ENCODE peak calls at places on chromosomes 7 and 10, in four cellular contexts. O is colonic mucosa, I is uterus, F is fibroblast of lung. Q is an unnamed sample.

GRCh38 chr7:107938448-107939250 is 47.7 kb downstream of the DLD start:
- DNase-seq in I (peak; percentile 65), F (peak; percentile 58), O (no peak), Q (no peak)

GRCh38 chr10:60238408-60239100 is 151.1 kb downstream of the ANK3 start:
- DNase-seq in I (no peak), O (no peak), F (peak; percentile 62), Q (no peak)

GRCh38 chr7:52501696-52502095 is 533.7 kb upstream of the POM121L12 start:
- DNase-seq in I (no peak), O (no peak), F (no peak), Q (no peak)

GRCh38 chr7:130191791-130192190 is 13.4 kb downstream of the TMEM209 start:
- DNase-seq in F (no peak), O (no peak), I (no peak), Q (no peak)

GRCh38 chr10:120765241-120765803 is 85.8 kb upstream of the WDR11 start:
- DNase-seq in I (no peak), F (no peak), O (no peak), Q (no peak)

GRCh38 chr10:60003709-60004191 is 97.4 kb upstream of the CCDC6 start:
- DNase-seq in O (no peak), I (no peak), F (no peak), Q (no peak)

GRCh38 chr10:3393958-3394357 is 221.4 kb upstream of the PITRM1 start:
- DNase-seq in I (no peak), O (no peak), F (peak; percentile 28), Q (no peak)

GRCh38 chr10:32065871-32066270 is 9.6 kb upstream of the KIF5B start:
- DNase-seq in I (no peak), F (peak; percentile 61), O (no peak), Q (no peak)

GRCh38 chr10:133388973-133389818 is 4.8 kb upstream of the MTG1 start:
- DNase-seq in F (no peak), O (no peak), I (peak; percentile 14), Q (no peak)

GRCh38 chr7:131109011-131109756 is 218.5 kb upstream of the MKLN1 start:
- DNase-seq in F (peak; percentile 26), O (no peak), I (no peak), Q (no peak)

GRCh38 chr7:10860516-10860915 is 113.2 kb upstream of the PHF14 start:
- DNase-seq in F (no peak), O (no peak), I (no peak), Q (no peak)

GRCh38 chr10:85544956-85545355 is 821.6 kb downstream of the GRID1 start:
- DNase-seq in F (no peak), O (no peak), I (no peak), Q (no peak)

GRCh38 chr10:74384615-74385213 is 233.7 kb downstream of the ADK start:
- DNase-seq in I (no peak), F (no peak), O (no peak), Q (no peak)

GRCh38 chr10:23081156-23081833 is 14.1 kb upstream of the MSRB2 start:
- DNase-seq in F (peak; percentile 14), O (no peak), I (no peak), Q (no peak)

GRCh38 chr10:34907743-34908425 is 92.8 kb upstream of the PARD3 start:
- DNase-seq in O (no peak), F (no peak), I (no peak), Q (no peak)

GRCh38 chr7:157793973-157794763 is 457.4 kb downstream of the DNAJB6 start:
- DNase-seq in O (no peak), F (no peak), I (no peak), Q (no peak)

GRCh38 chr7:29270979-29271658 is 76.5 kb downstream of the CHN2 start:
- DNase-seq in I (no peak), O (no peak), F (peak; percentile 69), Q (no peak)

GRCh38 chr7:135713836-135714470 is 14.0 kb downstream of the SLC13A4 start:
- DNase-seq in F (peak; percentile 31), I (no peak), O (no peak), Q (no peak)

GRCh38 chr10:48817141-48817540 is 122.5 kb downstream of the LRRC18 start:
- DNase-seq in F (no peak), O (no peak), I (no peak), Q (no peak)

GRCh38 chr7:28891192-28891872 is 66.8 kb downstream of the TRIL start:
- DNase-seq in F (no peak), O (no peak), I (no peak), Q (no peak)

GRCh38 chr7:41029072-41029492 is 673.8 kb downstream of the INHBA start:
- DNase-seq in F (peak; percentile 99), O (no peak), I (no peak), Q (no peak)

GRCh38 chr10:119087271-119087897 is 6.8 kb upstream of the EIF3A start:
- DNase-seq in F (no peak), I (no peak), O (no peak), Q (no peak)

GRCh38 chr7:75876126-75876881 is 2.5 kb upstream of the RHBDD2 start:
- DNase-seq in O (no peak), F (no peak), I (no peak), Q (no peak)

GRCh38 chr10:92931597-92931996 is 83.3 kb downstream of the EXOC6 start:
- DNase-seq in F (no peak), I (no peak), O (no peak), Q (no peak)

GRCh38 chr10:84190621-84191020 is 3.7 kb upstream of the CDHR1 start:
- DNase-seq in F (no peak), O (no peak), I (no peak), Q (no peak)

GRCh38 chr7:157269341-157270059 is 67.3 kb upstream of the DNAJB6 start:
- DNase-seq in O (no peak), I (no peak), F (no peak), Q (no peak)

GRCh38 chr10:19935106-19935505 is 118.9 kb downstream of the PLXDC2 start:
- DNase-seq in O (no peak), F (no peak), I (no peak), Q (no peak)

GRCh38 chr10:110373059-110373458 is 68.3 kb upstream of the SMNDC1 start:
- DNase-seq in I (no peak), F (no peak), O (no peak), Q (no peak)

GRCh38 chr10:1567742-1568495 is 169.4 kb downstream of the ADARB2 start:
- DNase-seq in F (no peak), O (no peak), I (no peak), Q (no peak)

GRCh38 chr10:30671011-30671616 is 41.6 kb upstream of the LYZL2 start:
- DNase-seq in I (peak; percentile 47), F (peak; percentile 64), O (peak; percentile 48), Q (no peak)

DNA sequence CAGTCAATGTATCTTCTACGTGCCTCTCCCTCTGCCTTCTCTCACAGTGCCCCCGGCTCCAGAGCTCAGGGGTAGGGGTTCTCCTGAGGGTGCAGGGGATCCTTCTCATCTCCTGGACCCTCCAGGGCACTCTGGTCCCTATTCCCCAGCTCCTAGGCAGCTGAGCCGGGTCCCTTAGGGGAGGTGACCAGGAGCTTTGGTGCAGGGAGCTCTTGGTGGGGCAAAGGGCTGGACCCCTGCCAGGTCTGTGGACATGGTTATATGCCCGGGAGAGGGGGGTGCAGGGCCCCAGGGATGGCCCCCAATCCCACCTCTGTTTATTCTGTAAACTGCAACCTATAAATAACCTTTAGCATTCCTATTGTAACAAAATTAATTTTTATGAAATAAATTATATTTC is 16.6 kb upstream of the SLC29A3 start:
- DNase-seq in F (no peak), I (no peak), O (no peak), Q (no peak)
- H3K4me1 ChIP-seq in F (no peaks in the 10 kb centered on the region), I (no peaks in the 10 kb centered on the region), O (no peaks in the 10 kb centered on the region), Q (no peaks in the 10 kb centered on the region)

GRCh38 chr10:15201589-15202300 is 33.3 kb upstream of the NMT2 start:
- DNase-seq in O (no peak), I (no peak), F (peak; percentile 80), Q (no peak)

GRCh38 chr10:15196335-15196834 is 27.9 kb upstream of the NMT2 start:
- DNase-seq in F (no peak), O (no peak), I (no peak), Q (no peak)

GRCh38 chr10:15197276-15197675 is 28.8 kb upstream of the NMT2 start:
- DNase-seq in I (no peak), O (no peak), F (peak; percentile 61), Q (no peak)

GRCh38 chr10:15200626-15201025 is 32.1 kb upstream of the NMT2 start:
- DNase-seq in I (no peak), F (peak; percentile 96), O (no peak), Q (no peak)

DNA sequence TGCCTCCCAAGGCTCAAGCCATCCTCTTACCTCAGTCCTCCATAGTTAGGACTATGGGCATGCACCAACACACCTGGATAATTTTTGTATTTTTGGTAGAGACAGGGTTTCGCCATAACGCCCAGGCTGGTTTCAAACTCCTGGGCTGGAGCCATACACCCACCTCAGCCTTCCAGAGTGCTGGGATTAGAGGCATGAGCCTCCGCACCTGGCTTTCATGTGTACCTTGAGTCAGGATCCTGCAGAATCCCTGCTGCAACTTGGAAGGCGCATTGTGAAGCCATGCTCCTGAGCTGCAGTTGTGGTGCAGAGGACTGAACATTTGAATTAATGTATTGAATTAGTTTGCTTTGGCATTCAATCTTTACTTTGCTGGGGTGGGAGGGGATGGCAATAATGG is 29.4 kb upstream of the NMT2 start:
- DNase-seq in I (no peak), F (no peak), O (no peak), Q (no peak)
- H3K4me1 ChIP-seq in I (no peaks in the 10 kb centered on the region), F (peaks cover 30% of the 10 kb centered on the region), O (no peaks in the 10 kb centered on the region), Q (no peaks in the 10 kb centered on the region)

GRCh38 chr10:79413196-79413595 is 32.2 kb downstream of the ZCCHC24 start:
- DNase-seq in I (peak; percentile 31), O (no peak), F (peak; percentile 32), Q (no peak)
- H3K4me1 ChIP-seq in I (peaks cover 29% of the 10 kb centered on the region), O (peaks cover 4% of the 10 kb centered on the region), F (peaks cover 32% of the 10 kb centered on the region), Q (peaks cover 27% of the 10 kb centered on the region)

GRCh38 chr10:103856497-103857175 is 1.3 kb upstream of the SH3PXD2A start:
- DNase-seq in I (no peak), F (no peak), O (no peak), Q (no peak)
- H3K4me1 ChIP-seq in I (no peaks in the 10 kb centered on the region), F (peaks cover 20% of the 10 kb centered on the region), O (peaks cover 18% of the 10 kb centered on the region), Q (peaks cover 39% of the 10 kb centered on the region)

DNA sequence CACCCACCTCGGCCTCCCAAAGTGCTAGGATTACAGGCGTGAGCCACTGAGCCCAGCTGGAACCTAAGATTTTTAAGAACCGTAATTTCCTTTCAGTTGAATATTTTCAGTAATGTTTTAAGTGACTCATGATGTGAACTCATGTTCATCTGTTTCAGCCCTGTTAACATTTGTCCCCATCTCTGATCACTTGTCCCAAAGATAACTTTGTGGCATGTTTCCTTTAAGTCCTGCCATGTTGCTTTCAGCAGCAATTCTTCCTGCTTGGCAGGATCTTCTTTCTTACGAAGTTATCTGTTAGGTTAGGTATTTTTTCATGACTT is 19.3 kb downstream of the ZRANB1 start:
- DNase-seq in I (no peak), F (no peak), O (no peak), Q (no peak)
- H3K4me1 ChIP-seq in I (peaks cover under 1% of the 10 kb centered on the region), F (peaks cover 7% of the 10 kb centered on the region), O (no peaks in the 10 kb centered on the region), Q (peaks cover 22% of the 10 kb centered on the region)

GRCh38 chr10:51400354-51401096 is 298.9 kb downstream of the CSTF2T start:
- DNase-seq in F (no peak), O (no peak), I (no peak), Q (no peak)
- H3K4me1 ChIP-seq in F (peaks cover 2% of the 10 kb centered on the region), O (no peaks in the 10 kb centered on the region), I (peaks cover 9% of the 10 kb centered on the region), Q (peaks cover 35% of the 10 kb centered on the region)

GRCh38 chr10:70588852-70589570 is 13.5 kb downstream of the PRF1 start:
- DNase-seq in O (no peak), F (no peak), I (no peak), Q (no peak)
- H3K4me1 ChIP-seq in O (no peaks in the 10 kb centered on the region), F (no peaks in the 10 kb centered on the region), I (no peaks in the 10 kb centered on the region), Q (no peaks in the 10 kb centered on the region)

GRCh38 chr10:125056161-125057132 is 103.9 kb downstream of the CTBP2 start:
- DNase-seq in I (no peak), F (no peak), O (no peak), Q (no peak)
- H3K4me1 ChIP-seq in I (peaks cover 38% of the 10 kb centered on the region), F (peaks cover 36% of the 10 kb centered on the region), O (peaks cover 13% of the 10 kb centered on the region), Q (peaks cover 89% of the 10 kb centered on the region)

Q was measured in thoracic aorta.